ENCODE peak calls at places on chromosome 6, in seven cellular contexts. O, X, P, E, C, L and A are unnamed samples.

GRCh38 chr6:10558575-10558974 is 37.4 kb downstream of the GCNT2 start:
- DNase-seq in O (peak), X (no peak), P (no peak), E (no peak), C (no peak), L (no peak), A (no peak)

GRCh38 chr6:56864171-56864616 is 90.7 kb upstream of the BEND6 start:
- DNase-seq in O (no peak), X (no peak), P (no peak), E (no peak), C (no peak), L (no peak), A (no peak)

GRCh38 chr6:155380666-155381332 is 66.5 kb upstream of the TFB1M start:
- DNase-seq in O (no peak), X (no peak), P (no peak), E (no peak), C (no peak), L (no peak), A (no peak)

GRCh38 chr6:11218827-11219826 is 13.3 kb downstream of the NEDD9 start:
- DNase-seq in O (no peak), X (no peak), P (no peak), E (no peak), C (no peak), L (no peak), A (no peak)

GRCh38 chr6:167034056-167034455 is 34.9 kb downstream of the CEP43 start:
- DNase-seq in O (no peak), X (no peak), P (no peak), E (no peak), C (no peak), L (no peak), A (no peak)

GRCh38 chr6:4224082-4224978 is 89.0 kb upstream of the ECI2 start:
- DNase-seq in O (no peak), X (no peak), P (no peak), E (no peak), C (no peak), L (no peak), A (no peak)

GRCh38 chr6:8437813-8438212 is 2.5 kb upstream of the SLC35B3 start:
- DNase-seq in O (no peak), X (no peak), P (no peak), E (no peak), C (no peak), L (no peak), A (no peak)

GRCh38 chr6:33276581-33276863 is 401 bp upstream of the B3GALT4 start:
- DNase-seq in O (no peak), X (no peak), P (no peak), E (no peak), C (no peak), L (no peak), A (no peak)

GRCh38 chr6:54390362-54390761 is 82.1 kb downstream of the TINAG start:
- DNase-seq in O (no peak), X (no peak), P (no peak), E (no peak), C (no peak), L (no peak), A (no peak)

GRCh38 chr6:89375427-89375868 is 22.9 kb upstream of the UBE2J1 start:
- DNase-seq in O (no peak), X (peak), P (no peak), E (peak), C (peak), L (peak), A (peak)

GRCh38 chr6:53734473-53735299 is 60.1 kb upstream of the LRRC1 start:
- DNase-seq in O (no peak), X (peak), P (no peak), E (no peak), C (no peak), L (no peak), A (no peak)

GRCh38 chr6:4388675-4389074 is 253.3 kb upstream of the ECI2 start:
- DNase-seq in O (no peak), X (no peak), P (no peak), E (no peak), C (no peak), L (no peak), A (no peak)

GRCh38 chr6:7166410-7167293 is 58.9 kb downstream of the RREB1 start:
- DNase-seq in O (no peak), X (no peak), P (no peak), E (no peak), C (no peak), L (no peak), A (no peak)

GRCh38 chr6:129368076-129368475 is 341.9 kb downstream of the ARHGAP18 start:
- DNase-seq in O (no peak), X (no peak), P (no peak), E (no peak), C (no peak), L (no peak), A (no peak)

GRCh38 chr6:43951063-43951755 is 176.0 kb downstream of the MRPL14 start:
- DNase-seq in O (no peak), X (no peak), P (no peak), E (no peak), C (no peak), L (no peak), A (no peak)

GRCh38 chr6:36969240-36969691 is 14.7 kb downstream of the PI16 start:
- DNase-seq in O (no peak), X (no peak), P (no peak), E (no peak), C (no peak), L (no peak), A (no peak)

GRCh38 chr6:67538032-67538431 is 1097.0 kb upstream of the ADGRB3 start:
- DNase-seq in O (no peak), X (no peak), P (no peak), E (no peak), C (no peak), L (no peak), A (no peak)

GRCh38 chr6:2793491-2794151 is 28.4 kb downstream of the WRNIP1 start:
- DNase-seq in O (no peak), X (no peak), P (no peak), E (no peak), C (peak), L (no peak), A (no peak)

GRCh38 chr6:117477988-117478852 is 4.3 kb upstream of the DCBLD1 start:
- DNase-seq in O (no peak), X (no peak), P (no peak), E (no peak), C (no peak), L (no peak), A (no peak)

GRCh38 chr6:38241200-38241599 is 398.5 kb downstream of the BTBD9 start:
- DNase-seq in O (no peak), X (no peak), P (no peak), E (no peak), C (no peak), L (no peak), A (no peak)

GRCh38 chr6:111759413-111759835 is 113.8 kb downstream of the FYN start:
- DNase-seq in O (no peak), X (no peak), P (no peak), E (no peak), C (no peak), L (no peak), A (no peak)

GRCh38 chr6:47268572-47269187 is 41.0 kb downstream of the TNFRSF21 start:
- DNase-seq in O (no peak), X (no peak), P (no peak), E (no peak), C (no peak), L (no peak), A (no peak)

GRCh38 chr6:122780114-122780513 is 598 bp downstream of the FABP7 start:
- DNase-seq in O (no peak), X (no peak), P (no peak), E (no peak), C (no peak), L (no peak), A (no peak)

GRCh38 chr6:71349395-71349794 is 60.8 kb downstream of the OGFRL1 start:
- DNase-seq in O (no peak), X (no peak), P (no peak), E (peak), C (no peak), L (no peak), A (no peak)

GRCh38 chr6:12749531-12750379 is 33.2 kb downstream of the PHACTR1 start:
- DNase-seq in O (no peak), X (no peak), P (no peak), E (no peak), C (no peak), L (no peak), A (no peak)

GRCh38 chr6:75893776-75894152 is 144.7 kb downstream of the MYO6 start:
- DNase-seq in O (no peak), X (no peak), P (no peak), E (no peak), C (no peak), L (no peak), A (no peak)

GRCh38 chr6:136782021-136782770 is 10.1 kb downstream of the MAP3K5 start:
- DNase-seq in O (no peak), X (peak), P (no peak), E (no peak), C (no peak), L (no peak), A (no peak)

GRCh38 chr6:33249732-33250625 is 21.7 kb downstream of the VPS52 start:
- DNase-seq in O (no peak), X (peak), P (no peak), E (no peak), C (no peak), L (no peak), A (no peak)

GRCh38 chr6:100338090-100338489 is 126.6 kb downstream of the SIM1 start:
- DNase-seq in O (no peak), X (no peak), P (no peak), E (no peak), C (no peak), L (no peak), A (no peak)

GRCh38 chr6:166156942-166157341 is 10.7 kb downstream of the TBXT start:
- DNase-seq in O (no peak), X (no peak), P (no peak), E (no peak), C (no peak), L (no peak), A (no peak)